ENCODE peak calls at places on chromosomes 11 and 22, in six cellular contexts. L, M, U, B, F and E are unnamed samples.

GRCh38 chr11:134333312-134333711 is 1.5 kb downstream of the GLB1L2 start:
- DNase-seq in L (no peak), M (no peak), U (no peak), B (no peak), F (no peak), E (no peak)

GRCh38 chr11:12129227-12129626 is 18.8 kb downstream of the MICAL2 start:
- DNase-seq in L (no peak), M (no peak), U (no peak), B (no peak), F (no peak), E (no peak)

GRCh38 chr11:103228807-103229206 is 119.6 kb downstream of the DYNC2H1 start:
- DNase-seq in L (no peak), M (no peak), U (no peak), B (no peak), F (no peak), E (no peak)

GRCh38 chr11:42311504-42311903 is 852.1 kb upstream of the LRRC4C start:
- DNase-seq in L (peak), M (no peak), U (no peak), B (no peak), F (no peak), E (no peak)

GRCh38 chr22:47342446-47342845 is 580.0 kb downstream of the TBC1D22A start:
- DNase-seq in L (no peak), M (no peak), U (no peak), B (no peak), F (no peak), E (no peak)

GRCh38 chr11:104774578-104774977 is 123.7 kb downstream of the CASP12 start:
- DNase-seq in L (no peak), M (no peak), U (no peak), B (no peak), F (no peak), E (no peak)

GRCh38 chr22:50320671-50321325 is 6.0 kb downstream of the DENND6B start:
- DNase-seq in L (no peak), M (no peak), U (no peak), B (no peak), F (no peak), E (no peak)

GRCh38 chr22:35462558-35463230 is 62.8 kb downstream of the MCM5 start:
- DNase-seq in L (no peak), M (no peak), U (no peak), B (no peak), F (no peak), E (no peak)

GRCh38 chr11:117606211-117606610 is 190.8 kb downstream of the DSCAML1 start:
- DNase-seq in L (no peak), M (no peak), U (no peak), B (no peak), F (no peak), E (peak)

GRCh38 chr11:71406681-71407080 is 41.5 kb downstream of the DHCR7 start:
- DNase-seq in L (no peak), M (no peak), U (no peak), B (no peak), F (no peak), E (no peak)

GRCh38 chr11:126546191-126546590 is 190.7 kb downstream of the ST3GAL4 start:
- DNase-seq in L (no peak), M (no peak), U (peak), B (no peak), F (peak), E (no peak)

GRCh38 chr11:68460741-68461283 is at the start of gene PPP6R3:
- DNase-seq in L (no peak), M (no peak), U (peak), B (no peak), F (no peak), E (no peak)